ENCODE peak calls at places on chromosomes 6 and 20, in five cellular contexts. T is HCT116, Q is HepG2, V is H1, Z is GM12878. I is an unnamed sample.

GRCh38 chr6:43971776-43972126 is 155.5 kb downstream of the MRPL14 start:
- DNase-seq in T (no peak), Q (no peak), V (peak; percentile 24), Z (no peak), I (no peak)

GRCh38 chr20:53757472-53757913 is 163.9 kb upstream of the ZNF217 start:
- DNase-seq in T (no peak), Q (no peak), V (no peak), Z (no peak), I (no peak)

GRCh38 chr6:132130530-132131298 is 179.5 kb upstream of the CCN2 start:
- DNase-seq in T (no peak), Q (no peak), V (no peak), Z (no peak), I (no peak)

GRCh38 chr6:12614468-12614867 is 102.1 kb upstream of the PHACTR1 start:
- DNase-seq in T (no peak), Q (no peak), V (no peak), Z (no peak), I (no peak)

GRCh38 chr6:31293343-31293742 is 21.5 kb upstream of the HLA-C start:
- DNase-seq in T (no peak), Q (peak; percentile 32), V (no peak), Z (no peak), I (peak; percentile 75)

GRCh38 chr20:13765299-13765698 is 19.4 kb downstream of the ESF1 start:
- DNase-seq in T (no peak), Q (no peak), V (no peak), Z (no peak), I (no peak)

GRCh38 chr20:50399003-50399916 is 110.9 kb upstream of the PTPN1 start:
- DNase-seq in T (no peak), Q (peak; percentile 99), V (no peak), Z (no peak), I (no peak)

GRCh38 chr20:53510704-53511103 is 82.9 kb downstream of the ZNF217 start:
- DNase-seq in T (no peak), Q (no peak), V (peak; percentile 37), Z (no peak), I (no peak)

GRCh38 chr6:43907312-43907711 is 137.3 kb downstream of the VEGFA start:
- DNase-seq in T (no peak), Q (no peak), V (no peak), Z (no peak), I (no peak)

GRCh38 chr6:57305112-57305511 is 12.3 kb upstream of the PRIM2 start:
- DNase-seq in T (no peak), Q (no peak), V (no peak), Z (no peak), I (no peak)

GRCh38 chr20:64102647-64103354 is 4.6 kb downstream of the NPBWR2 start:
- DNase-seq in T (no peak), Q (no peak), V (peak; percentile 72), Z (no peak), I (no peak)

GRCh38 chr6:136089885-136090284 is 160.2 kb downstream of the MTFR2 start:
- DNase-seq in T (no peak), Q (no peak), V (no peak), Z (no peak), I (no peak)

GRCh38 chr6:28474441-28475219 is 31.3 kb upstream of the ZSCAN23 start:
- DNase-seq in T (peak; percentile 88), Q (peak; percentile 85), V (peak; percentile 54), Z (peak; percentile 76), I (peak; percentile 69)

GRCh38 chr20:36925234-36925633 is 26.3 kb downstream of the SAMHD1 start:
- DNase-seq in T (no peak), Q (no peak), V (no peak), Z (no peak), I (no peak)

GRCh38 chr20:37994512-37994911 is 38.7 kb downstream of the TTI1 start:
- DNase-seq in T (no peak), Q (peak; percentile 43), V (no peak), Z (no peak), I (peak; percentile 16)

GRCh38 chr6:25061289-25061945 is 125.7 kb upstream of the RIPOR2 start:
- DNase-seq in T (no peak), Q (no peak), V (no peak), Z (no peak), I (no peak)

GRCh38 chr6:150857062-150857905 is 8.2 kb upstream of the MTHFD1L start:
- DNase-seq in T (peak; percentile 72), Q (peak; percentile 15), V (no peak), Z (no peak), I (peak; percentile 26)

GRCh38 chr6:134347916-134348805 is 30.2 kb upstream of the SGK1 start:
- DNase-seq in T (no peak), Q (no peak), V (no peak), Z (no peak), I (no peak)

GRCh38 chr20:20820780-20821495 is 108.5 kb upstream of the RALGAPA2 start:
- DNase-seq in T (no peak), Q (no peak), V (no peak), Z (no peak), I (no peak)

GRCh38 chr6:37204014-37204751 is 34.2 kb downstream of the PIM1 start:
- DNase-seq in T (no peak), Q (peak; percentile 76), V (no peak), Z (no peak), I (peak; percentile 22)

GRCh38 chr20:48025661-48026060 is 240.4 kb upstream of the SULF2 start:
- DNase-seq in T (no peak), Q (no peak), V (no peak), Z (no peak), I (no peak)

GRCh38 chr6:129773304-129773703 is 63.3 kb upstream of the ARHGAP18 start:
- DNase-seq in T (no peak), Q (no peak), V (no peak), Z (no peak), I (no peak)

GRCh38 chr6:36612101-36612625 is 18.0 kb downstream of the SRSF3 start:
- DNase-seq in T (no peak), Q (no peak), V (no peak), Z (no peak), I (no peak)

GRCh38 chr20:37405351-37405897 is 59.5 kb downstream of the SRC start:
- DNase-seq in T (no peak), Q (no peak), V (no peak), Z (no peak), I (no peak)

GRCh38 chr6:815348-815738 is 122.4 kb upstream of the EXOC2 start:
- DNase-seq in T (no peak), Q (peak; percentile 19), V (no peak), Z (no peak), I (no peak)

GRCh38 chr6:120077489-120077888 is 727.9 kb upstream of the MAN1A1 start:
- DNase-seq in T (peak; percentile 23), Q (no peak), V (no peak), Z (no peak), I (peak; percentile 1)

GRCh38 chr20:51094221-51094620 is 71.3 kb upstream of the KCNG1 start:
- DNase-seq in T (no peak), Q (no peak), V (no peak), Z (no peak), I (peak; percentile 41)

GRCh38 chr6:16759181-16759645 is 2.0 kb downstream of the ATXN1 start:
- DNase-seq in T (no peak), Q (no peak), V (no peak), Z (no peak), I (peak; percentile 15)

GRCh38 chr6:15246217-15247211 is 645 bp downstream of the JARID2 start:
- DNase-seq in T (no peak), Q (no peak), V (no peak), Z (no peak), I (no peak)

GRCh38 chr6:115582386-115582785 is 478.3 kb downstream of the FRK start:
- DNase-seq in T (no peak), Q (no peak), V (no peak), Z (no peak), I (no peak)

GRCh38 chr6:41700577-41701347 is 34.6 kb downstream of the TFEB start:
- DNase-seq in T (no peak), Q (no peak), V (no peak), Z (no peak), I (no peak)

GRCh38 chr6:79586548-79586947 is 44.6 kb upstream of the SH3BGRL2 start:
- DNase-seq in T (peak; percentile 50), Q (peak; percentile 57), V (no peak), Z (no peak), I (peak; percentile 5)

GRCh38 chr6:144778056-144778455 is 492.9 kb downstream of the UTRN start:
- DNase-seq in T (no peak), Q (no peak), V (no peak), Z (no peak), I (no peak)

DNA sequence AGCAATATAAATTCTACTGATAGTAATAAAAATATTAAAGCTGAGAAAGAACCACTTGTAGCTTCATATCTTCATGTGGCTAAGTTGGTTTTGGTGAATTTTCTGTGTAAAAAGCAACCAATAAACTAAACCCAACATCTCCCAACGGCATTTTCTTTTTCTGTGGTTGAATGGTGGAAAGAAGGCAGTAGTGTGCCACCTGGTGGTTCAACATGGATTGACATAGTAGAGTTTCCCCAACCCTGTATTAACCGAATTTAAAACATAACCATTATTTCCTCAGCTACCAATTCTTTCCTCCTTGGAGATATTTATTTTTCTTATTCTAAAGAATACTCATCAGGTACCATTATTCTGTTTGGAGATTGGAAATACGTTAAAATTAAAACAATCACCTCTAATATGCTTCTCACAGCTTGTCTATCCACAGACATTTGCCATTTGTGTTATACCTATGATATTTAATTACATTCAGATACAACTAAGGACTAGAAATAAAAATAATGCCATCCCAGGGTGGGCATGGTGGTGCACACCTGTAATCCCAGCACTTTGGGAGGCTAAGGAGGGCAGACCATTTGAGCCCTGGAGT is 117.1 kb upstream of the EEF1E1 start:
- DNase-seq in T (peak; percentile 23), Q (peak; percentile 53), V (peak; percentile 59), Z (no peak), I (peak; percentile 23)
- TF ChIP-seq JUND in T (no peak), Q (no peak), V (no peak), Z (no peak), I (no peak)

GRCh38 chr20:4989570-4989969 is 11.7 kb downstream of the SLC23A2 start:
- DNase-seq in T (no peak), Q (no peak), V (no peak), Z (peak; percentile 19), I (no peak)
- TF ChIP-seq JUND in T (no peak), Q (no peak), V (no peak), Z (no peak), I (no peak)

GRCh38 chr20:43761396-43762340 is 34.9 kb upstream of the GTSF1L start:
- DNase-seq in T (no peak), Q (no peak), V (no peak), Z (no peak), I (no peak)
- TF ChIP-seq JUND in T (no peak), Q (no peak), V (no peak), Z (no peak), I (no peak)

DNA sequence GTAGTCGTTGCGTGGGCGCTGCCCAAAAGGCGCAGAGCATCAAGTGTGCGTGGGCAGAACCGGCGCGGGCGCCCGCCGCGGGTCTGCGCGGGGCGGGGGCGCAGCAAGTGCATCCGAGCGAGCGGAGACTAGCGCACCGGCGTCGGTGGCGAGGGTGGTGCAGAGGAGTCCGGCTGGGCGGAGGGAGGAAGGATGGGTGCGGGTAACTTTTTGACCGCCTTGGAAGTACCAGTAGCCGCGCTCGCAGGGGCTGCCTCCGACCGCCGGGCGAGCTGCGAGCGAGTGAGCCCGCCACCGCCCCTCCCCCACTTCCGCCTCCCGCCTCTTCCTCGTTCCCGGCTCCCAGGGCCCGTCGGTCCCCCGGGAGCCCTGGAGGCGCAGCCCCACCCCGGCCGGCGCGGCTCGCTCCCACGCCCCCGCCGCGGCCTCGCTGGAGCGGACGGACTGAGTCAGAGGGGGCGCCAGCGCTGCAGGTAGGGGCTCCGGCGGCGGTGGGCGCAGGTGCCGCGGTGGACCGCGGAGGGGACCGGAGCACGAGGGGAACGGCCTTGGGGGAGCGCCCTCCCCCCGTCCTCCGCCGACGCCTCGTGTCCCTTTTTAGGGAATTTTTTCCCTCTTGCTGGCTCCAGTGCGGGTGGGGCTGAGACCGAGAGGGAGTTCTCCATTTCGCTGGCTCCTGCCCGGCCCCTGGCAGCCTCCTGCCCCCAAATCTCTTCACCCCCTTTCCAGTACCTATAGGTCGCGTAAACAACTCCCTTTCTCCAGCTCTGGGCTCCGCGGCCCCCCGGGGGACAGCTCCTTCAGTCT is 1.6 kb upstream of the DBNDD2 start:
- DNase-seq in T (no peak), Q (no peak), V (peak; percentile 78), Z (no peak), I (peak; percentile 71)
- TF ChIP-seq JUND in T (no peak), Q (no peak), V (no peak), Z (no peak), I (no peak)

I was measured in T47D.